ENCODE peak calls at places on chromosomes 13 and 19, in six cellular contexts. G is IMR-90, O is neuronal stem cell, H is trophoblast cell, S is mesenchymal stem cell, W is H9. T is an unnamed sample.
A peak's percentile ranks its signal among the peaks of the same experiment; 100 is the strongest.

GRCh38 chr19:57558525-57558924 is 1.1 kb downstream of the ZNF550 start:
- DNase-seq in W (no peak), G (peak; percentile 35), O (no peak), H (no peak), S (peak; percentile 34), T (no peak)

GRCh38 chr19:35340431-35340830 is 7.3 kb upstream of the FFAR1 start:
- DNase-seq in G (no peak), W (no peak), S (no peak), O (no peak), H (no peak), T (no peak)

GRCh38 chr13:23440821-23441608 is 7.5 kb upstream of the SACS start:
- DNase-seq in S (no peak), G (peak; percentile 15), O (no peak), W (no peak), H (no peak), T (no peak)

GRCh38 chr13:39415403-39415802 is 187.6 kb downstream of the LHFPL6 start:
- DNase-seq in O (no peak), G (peak; percentile 43), W (peak; percentile 50), S (peak; percentile 32), H (no peak), T (no peak)

GRCh38 chr19:9970481-9970880 is 34.2 kb upstream of the OLFM2 start:
- DNase-seq in O (no peak), W (no peak), H (no peak), G (no peak), S (no peak), T (no peak)

GRCh38 chr13:20462533-20462915 is 63.1 kb downstream of the CRYL1 start:
- DNase-seq in W (no peak), G (no peak), S (no peak), O (no peak), H (no peak), T (no peak)

GRCh38 chr13:23636360-23636759 is 66.1 kb downstream of the TNFRSF19 start:
- DNase-seq in O (no peak), S (no peak), H (no peak), W (no peak), G (no peak), T (no peak)

GRCh38 chr13:25901460-25902376 is 150.1 kb downstream of the SHISA2 start:
- DNase-seq in W (no peak), G (peak; percentile 11), O (no peak), H (no peak), S (peak; percentile 93), T (no peak)

GRCh38 chr13:21638319-21639282 is 32.3 kb upstream of the FGF9 start:
- DNase-seq in G (peak; percentile 4), S (peak; percentile 40), W (no peak), H (peak; percentile 72), O (peak; percentile 35), T (no peak)

GRCh38 chr13:43360196-43360595 is 336.8 kb downstream of the DNAJC15 start:
- DNase-seq in W (no peak), H (no peak), S (no peak), G (no peak), O (no peak), T (no peak)

GRCh38 chr19:29098863-29099481 is 114.0 kb downstream of the UQCRFS1 start:
- DNase-seq in W (no peak), G (peak; percentile 77), H (peak; percentile 83), S (no peak), O (no peak), T (no peak)

GRCh38 chr13:65401315-65401714 is 1828.8 kb downstream of the PCDH9 start:
- DNase-seq in H (no peak), O (no peak), G (no peak), S (no peak), W (no peak), T (no peak)

GRCh38 chr13:59771272-59771671 is 392.5 kb downstream of the DIAPH3 start:
- DNase-seq in S (peak; percentile 36), O (no peak), G (peak; percentile 59), W (no peak), H (peak; percentile 34), T (no peak)

GRCh38 chr13:57569981-57570380 is 61.6 kb upstream of the PCDH17 start:
- DNase-seq in W (no peak), O (no peak), S (peak; percentile 6), G (no peak), H (no peak), T (no peak)

GRCh38 chr19:40257096-40257517 is 28.0 kb downstream of the AKT2 start:
- DNase-seq in W (no peak), G (no peak), O (no peak), H (no peak), S (no peak), T (no peak)

GRCh38 chr19:46349311-46349993 is 2.6 kb downstream of the PPP5C start:
- DNase-seq in W (no peak), H (no peak), G (no peak), S (no peak), O (no peak), T (no peak)

GRCh38 chr19:33280351-33280921 is 21.9 kb downstream of the CEBPA start:
- DNase-seq in S (no peak), H (no peak), O (no peak), G (no peak), W (no peak), T (no peak)

GRCh38 chr19:18710986-18711751 is 27.7 kb downstream of the CRTC1 start:
- DNase-seq in G (peak; percentile 78), H (peak; percentile 63), O (no peak), W (no peak), S (no peak), T (no peak)

GRCh38 chr13:106418556-106418955 is 116.9 kb downstream of the EFNB2 start:
- DNase-seq in G (peak; percentile 74), S (no peak), H (no peak), O (no peak), W (no peak), T (no peak)

GRCh38 chr19:52398091-52398461 is 427 bp downstream of the ZNF528 start:
- DNase-seq in H (no peak), S (no peak), G (peak; percentile 1), W (no peak), O (no peak), T (no peak)

GRCh38 chr13:22561581-22561980 is 619.2 kb upstream of the SGCG start:
- DNase-seq in G (no peak), H (no peak), W (no peak), O (no peak), S (no peak), T (no peak)

GRCh38 chr19:674282-675151 is 1.7 kb upstream of the FSTL3 start:
- DNase-seq in H (no peak), O (no peak), S (no peak), G (no peak), W (no peak), T (no peak)

GRCh38 chr19:13634658-13635057 is 128.4 kb upstream of the CACNA1A start:
- DNase-seq in G (no peak), O (no peak), W (no peak), S (no peak), H (no peak), T (no peak)

GRCh38 chr19:13633109-13633508 is 126.8 kb upstream of the CACNA1A start:
- DNase-seq in H (no peak), W (peak; percentile 49), O (peak; percentile 20), G (peak; percentile 79), S (no peak), T (no peak)

GRCh38 chr19:13627531-13627930 is 121.3 kb upstream of the CACNA1A start:
- DNase-seq in W (no peak), H (no peak), O (no peak), G (no peak), S (no peak), T (no peak)

GRCh38 chr19:13633522-13633922 is 127.2 kb upstream of the CACNA1A start:
- DNase-seq in W (no peak), H (no peak), S (no peak), G (no peak), O (no peak), T (no peak)

DNA sequence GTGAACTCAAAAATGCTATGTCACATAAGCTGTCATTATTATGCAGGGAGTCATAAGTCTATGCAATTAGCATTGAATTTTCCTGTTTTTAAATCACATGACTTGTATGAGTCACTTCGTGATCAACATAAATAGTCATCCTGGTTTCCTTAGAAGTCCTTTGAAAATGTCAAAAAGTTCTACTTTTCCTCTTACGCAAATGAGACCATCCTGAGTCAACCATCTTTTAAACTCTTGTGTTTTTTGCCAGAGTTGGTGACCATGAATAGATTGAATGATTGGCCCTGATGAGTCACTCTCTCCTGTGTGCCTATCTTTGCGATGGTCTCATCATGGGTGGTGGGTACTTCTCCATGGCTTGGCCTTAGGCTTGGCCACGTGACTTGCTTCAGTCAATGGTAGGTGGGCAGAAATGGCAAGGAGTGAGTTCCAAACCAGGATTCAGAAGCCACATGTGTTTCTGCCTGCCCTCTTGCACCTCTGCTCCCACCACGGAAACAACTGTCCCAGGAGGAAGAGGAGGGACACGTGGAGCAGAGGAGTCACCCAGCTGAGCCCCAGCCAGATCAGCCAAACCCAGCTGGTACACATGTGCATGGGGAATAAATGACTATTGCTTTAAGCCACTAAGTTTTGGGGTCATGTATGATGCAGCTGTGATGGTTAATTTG is 123.5 kb upstream of the CACNA1A start:
- DNase-seq in O (no peak), H (peak; percentile 22), S (no peak), W (no peak), G (peak; percentile 91), T (no peak)
- H3K14ac ChIP-seq in O (no peak overlapping the region), H (no peak overlapping the region), S (no peak overlapping the region), W (no peak overlapping the region), G (peak overlapping the region; percentile 67), T (no peak overlapping the region)

GRCh38 chr13:75635621-75636338 is at the start of gene LMO7:
- DNase-seq in H (peak; percentile 89), O (peak; percentile 43), W (peak; percentile 82), S (peak; percentile 72), G (peak; percentile 52), T (peak; percentile 84)
- H3K14ac ChIP-seq in H (peak within 1 kb of the TSS; percentile 95), O (no peak within 1 kb of the TSS), W (peak within 1 kb of the TSS; percentile 68), S (no peak within 1 kb of the TSS), G (peak within 1 kb of the TSS; percentile 99), T (peak within 1 kb of the TSS; percentile 12)

DNA sequence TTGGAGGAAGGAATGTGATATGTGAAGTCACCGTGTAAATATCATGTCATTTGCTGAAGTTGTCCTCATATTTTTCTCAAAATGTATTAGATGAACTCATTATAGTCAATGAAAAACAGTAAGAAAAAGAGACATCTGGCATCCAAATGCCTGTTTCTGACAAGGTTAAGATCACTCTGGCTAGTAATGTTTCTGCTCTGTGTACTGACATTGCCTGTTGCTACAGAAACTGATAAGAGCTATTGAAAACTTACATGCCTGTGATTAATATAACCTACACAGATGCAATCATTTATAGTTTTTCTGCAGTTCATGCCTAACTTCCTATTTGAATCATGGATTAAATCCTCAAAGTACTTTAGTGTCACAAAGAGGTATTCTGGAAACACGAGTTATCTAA is 249.8 kb downstream of the NBEA start:
- DNase-seq in G (no peak), O (no peak), W (no peak), S (no peak), H (no peak), T (no peak)
- H3K14ac ChIP-seq in G (no peak overlapping the region), O (no peak overlapping the region), W (no peak overlapping the region), S (no peak overlapping the region), H (no peak overlapping the region), T (no peak overlapping the region)

GRCh38 chr13:101521371-101521770 is 68.9 kb downstream of the ITGBL1 start:
- DNase-seq in H (no peak), G (no peak), O (no peak), S (no peak), W (no peak), T (no peak)

GRCh38 chr13:101522607-101523006 is 70.1 kb downstream of the ITGBL1 start:
- DNase-seq in G (no peak), H (peak; percentile 14), W (no peak), S (no peak), O (no peak), T (no peak)

GRCh38 chr13:101523732-101524131 is 71.3 kb downstream of the ITGBL1 start:
- DNase-seq in W (no peak), H (no peak), G (peak; percentile 84), S (peak; percentile 25), O (no peak), T (no peak)

GRCh38 chr13:101520672-101521071 is 68.2 kb downstream of the ITGBL1 start:
- DNase-seq in S (peak; percentile 61), O (no peak), W (no peak), G (peak; percentile 86), H (no peak), T (no peak)

GRCh38 chr13:101523154-101523669 is 70.7 kb downstream of the ITGBL1 start:
- DNase-seq in S (no peak), G (no peak), O (no peak), W (no peak), H (no peak), T (no peak)
- H3K14ac ChIP-seq in S (no peak overlapping the region), G (no peak overlapping the region), O (no peak overlapping the region), W (no peak overlapping the region), H (no peak overlapping the region), T (no peak overlapping the region)

T was measured in H1.